ENCODE peak calls at places on chromosomes 7 and 10, in nine cellular contexts. O is stimulated activated CD4-positive, alpha-beta T cell treated with anti-CD3 and anti-CD28 coated beads, Interleukin-2, amount 100 ng/mL, for 24 hours; N is EH; Y is activated naive CD4-positive, alpha-beta T cell; H is left ventricle myocardium superior; K is lower leg skin; E is MM.1S; U is hepatocyte; T is mesothelial cell of epicardium. I is an unnamed sample.

GRCh38 chr7:1697499-1698125 is 27.5 kb downstream of the ELFN1 start:
- DNase-seq in U (no peak), N (no peak), T (no peak), O (no peak), H (peak), E (no peak), Y (no peak), K (peak), I (no peak)

GRCh38 chr10:132506711-132507466 is 30.7 kb upstream of the INPP5A start:
- DNase-seq in H (no peak), N (peak), U (peak), K (no peak), O (no peak), Y (no peak), T (no peak), E (no peak), I (peak)

GRCh38 chr7:37182011-37182478 is 266.6 kb downstream of the ELMO1 start:
- DNase-seq in N (peak), H (peak), U (peak), K (peak), E (peak), O (peak), Y (peak), T (peak), I (peak)

GRCh38 chr10:61937631-61938284 is 36.3 kb downstream of the ARID5B start:
- DNase-seq in Y (no peak), O (no peak), U (no peak), K (no peak), T (no peak), H (no peak), N (peak), E (peak), I (peak)

GRCh38 chr7:5523052-5523711 is 99.5 kb upstream of the TNRC18 start:
- DNase-seq in H (no peak), E (no peak), O (peak), N (peak), K (no peak), Y (no peak), T (no peak), U (peak), I (peak)

GRCh38 chr7:90599038-90599437 is 2.9 kb downstream of the CDK14 start:
- DNase-seq in K (no peak), Y (no peak), N (peak), E (no peak), O (no peak), T (no peak), H (no peak), U (no peak), I (peak)

GRCh38 chr10:6711286-6711817 is 131.3 kb upstream of the PRKCQ start:
- DNase-seq in U (no peak), Y (no peak), H (no peak), E (no peak), T (no peak), O (no peak), K (no peak), N (no peak), I (no peak)

GRCh38 chr10:86729677-86730076 is 26.7 kb upstream of the BMPR1A start:
- DNase-seq in Y (no peak), H (no peak), N (no peak), K (no peak), T (no peak), E (no peak), O (no peak), U (no peak), I (no peak)

GRCh38 chr10:119406888-119407777 is 135.4 kb downstream of the RGS10 start:
- DNase-seq in Y (no peak), K (no peak), E (peak), H (no peak), T (no peak), O (no peak), N (no peak), U (no peak), I (no peak)

I was measured in fibroblast of pulmonary artery.